ENCODE peak calls at places on chromosomes 5 and 9, in five cellular contexts. I, E, Q, N and D are unnamed samples.
A peak's percentile ranks its signal among the peaks of the same experiment; 100 is the strongest.

GRCh38 chr9:115018547-115019435 is 88.4 kb upstream of the TNFSF8 start:
- DNase-seq in I (no peak), E (no peak), Q (no peak), N (no peak), D (peak; percentile 61)

GRCh38 chr5:61334224-61335196 is 2.5 kb downstream of the ZSWIM6 start:
- DNase-seq in I (no peak), E (peak; percentile 57), Q (peak; percentile 9), N (no peak), D (peak; percentile 88)

GRCh38 chr5:5066276-5067186 is 73.6 kb upstream of the ADAMTS16 start:
- DNase-seq in I (no peak), E (no peak), Q (peak; percentile 4), N (no peak), D (peak; percentile 83)

GRCh38 chr5:158639876-158640570 is 459.7 kb downstream of the EBF1 start:
- DNase-seq in I (no peak), E (no peak), Q (no peak), N (no peak), D (no peak)

GRCh38 chr5:102855684-102856373 is 100.7 kb downstream of the PAM start:
- DNase-seq in I (no peak), E (no peak), Q (no peak), N (no peak), D (no peak)

GRCh38 chr9:136907011-136907914 is 20.9 kb downstream of the TRAF2 start:
- DNase-seq in I (no peak), E (no peak), Q (no peak), N (no peak), D (no peak)

GRCh38 chr9:5112109-5112592 is 73.3 kb downstream of the INSL6 start:
- DNase-seq in I (no peak), E (no peak), Q (no peak), N (no peak), D (no peak)

GRCh38 chr9:120366646-120367019 is 213.3 kb downstream of the CDK5RAP2 start:
- DNase-seq in I (peak; percentile 4), E (no peak), Q (no peak), N (no peak), D (peak; percentile 93)

GRCh38 chr9:81461196-81461595 is 228.2 kb downstream of the TLE1 start:
- DNase-seq in I (no peak), E (no peak), Q (no peak), N (no peak), D (no peak)